ENCODE peak calls at places on chromosome 15, in four cellular contexts. One of them, this sample, is unnamed.

GRCh38 chr15:52493968-52494367 is 34.7 kb downstream of the MYO5A start:
- DNase-seq in fibroblast of the conjunctiva: no peak
- DNase-seq in activated naive CD4-positive, alpha-beta T cell treated with anti-CD3 and anti-CD28 coated beads, Interleukin-2, amount 50 U/mL, for 16 hours: no peak
- DNase-seq in A549: no peak
- DNase-seq in this sample: no peak

GRCh38 chr15:28153492-28154119 is 54.5 kb upstream of the OCA2 start:
- DNase-seq in A549: no peak
- DNase-seq in fibroblast of the conjunctiva: no peak
- DNase-seq in activated naive CD4-positive, alpha-beta T cell treated with anti-CD3 and anti-CD28 coated beads, Interleukin-2, amount 50 U/mL, for 16 hours: no peak
- DNase-seq in this sample: no peak

GRCh38 chr15:34841220-34841841 is 46.0 kb upstream of the ACTC1 start:
- DNase-seq in activated naive CD4-positive, alpha-beta T cell treated with anti-CD3 and anti-CD28 coated beads, Interleukin-2, amount 50 U/mL, for 16 hours: no peak
- DNase-seq in A549: no peak
- DNase-seq in fibroblast of the conjunctiva: no peak
- DNase-seq in this sample: no peak

GRCh38 chr15:49145651-49146609 is 9.5 kb downstream of the COPS2 start:
- DNase-seq in activated naive CD4-positive, alpha-beta T cell treated with anti-CD3 and anti-CD28 coated beads, Interleukin-2, amount 50 U/mL, for 16 hours: peak
- DNase-seq in fibroblast of the conjunctiva: peak
- DNase-seq in A549: peak
- DNase-seq in this sample: no peak

GRCh38 chr15:49902791-49903481 is 216.1 kb downstream of the ATP8B4 start:
- DNase-seq in fibroblast of the conjunctiva: peak
- DNase-seq in A549: peak
- DNase-seq in activated naive CD4-positive, alpha-beta T cell treated with anti-CD3 and anti-CD28 coated beads, Interleukin-2, amount 50 U/mL, for 16 hours: no peak
- DNase-seq in this sample: no peak

GRCh38 chr15:63238181-63238580 is 39.2 kb upstream of the APH1B start:
- DNase-seq in fibroblast of the conjunctiva: no peak
- DNase-seq in activated naive CD4-positive, alpha-beta T cell treated with anti-CD3 and anti-CD28 coated beads, Interleukin-2, amount 50 U/mL, for 16 hours: no peak
- DNase-seq in A549: no peak
- DNase-seq in this sample: no peak

GRCh38 chr15:64009798-64010241 is 36.5 kb downstream of the DAPK2 start:
- DNase-seq in activated naive CD4-positive, alpha-beta T cell treated with anti-CD3 and anti-CD28 coated beads, Interleukin-2, amount 50 U/mL, for 16 hours: peak
- DNase-seq in fibroblast of the conjunctiva: no peak
- DNase-seq in A549: no peak
- DNase-seq in this sample: peak

GRCh38 chr15:52794665-52795463 is 4.7 kb upstream of the ONECUT1 start:
- DNase-seq in fibroblast of the conjunctiva: no peak
- DNase-seq in A549: no peak
- DNase-seq in activated naive CD4-positive, alpha-beta T cell treated with anti-CD3 and anti-CD28 coated beads, Interleukin-2, amount 50 U/mL, for 16 hours: no peak
- DNase-seq in this sample: no peak

GRCh38 chr15:99057697-99058420 is 47.0 kb upstream of the SYNM start:
- DNase-seq in fibroblast of the conjunctiva: no peak
- DNase-seq in A549: no peak
- DNase-seq in activated naive CD4-positive, alpha-beta T cell treated with anti-CD3 and anti-CD28 coated beads, Interleukin-2, amount 50 U/mL, for 16 hours: no peak
- DNase-seq in this sample: no peak

GRCh38 chr15:73926191-73927002 is at the start of gene LOXL1:
- DNase-seq in A549: no peak
- DNase-seq in fibroblast of the conjunctiva: peak
- DNase-seq in activated naive CD4-positive, alpha-beta T cell treated with anti-CD3 and anti-CD28 coated beads, Interleukin-2, amount 50 U/mL, for 16 hours: no peak
- DNase-seq in this sample: no peak

GRCh38 chr15:42591238-42591936 is 16.0 kb downstream of the STARD9 start:
- DNase-seq in activated naive CD4-positive, alpha-beta T cell treated with anti-CD3 and anti-CD28 coated beads, Interleukin-2, amount 50 U/mL, for 16 hours: no peak
- DNase-seq in fibroblast of the conjunctiva: no peak
- DNase-seq in A549: peak
- DNase-seq in this sample: no peak

GRCh38 chr15:42595641-42596240 is 20.3 kb downstream of the STARD9 start:
- DNase-seq in A549: no peak
- DNase-seq in fibroblast of the conjunctiva: peak
- DNase-seq in activated naive CD4-positive, alpha-beta T cell treated with anti-CD3 and anti-CD28 coated beads, Interleukin-2, amount 50 U/mL, for 16 hours: no peak
- DNase-seq in this sample: no peak

GRCh38 chr15:62927196-62927595 is 115.4 kb upstream of the TPM1 start:
- DNase-seq in activated naive CD4-positive, alpha-beta T cell treated with anti-CD3 and anti-CD28 coated beads, Interleukin-2, amount 50 U/mL, for 16 hours: no peak
- DNase-seq in fibroblast of the conjunctiva: no peak
- DNase-seq in A549: peak
- DNase-seq in this sample: no peak

GRCh38 chr15:26628071-26628470 is 144.8 kb downstream of the GABRB3 start:
- DNase-seq in A549: peak
- DNase-seq in fibroblast of the conjunctiva: no peak
- DNase-seq in activated naive CD4-positive, alpha-beta T cell treated with anti-CD3 and anti-CD28 coated beads, Interleukin-2, amount 50 U/mL, for 16 hours: no peak
- DNase-seq in this sample: no peak

GRCh38 chr15:66264853-66265252 is 11.3 kb upstream of the MEGF11 start:
- DNase-seq in activated naive CD4-positive, alpha-beta T cell treated with anti-CD3 and anti-CD28 coated beads, Interleukin-2, amount 50 U/mL, for 16 hours: no peak
- DNase-seq in fibroblast of the conjunctiva: no peak
- DNase-seq in A549: no peak
- DNase-seq in this sample: no peak

GRCh38 chr15:40240619-40241304 is 1.9 kb downstream of the PAK6 start:
- DNase-seq in A549: no peak
- DNase-seq in fibroblast of the conjunctiva: no peak
- DNase-seq in activated naive CD4-positive, alpha-beta T cell treated with anti-CD3 and anti-CD28 coated beads, Interleukin-2, amount 50 U/mL, for 16 hours: no peak
- DNase-seq in this sample: no peak

GRCh38 chr15:28978011-28978378 is 92.2 kb downstream of the APBA2 start:
- DNase-seq in activated naive CD4-positive, alpha-beta T cell treated with anti-CD3 and anti-CD28 coated beads, Interleukin-2, amount 50 U/mL, for 16 hours: no peak
- DNase-seq in fibroblast of the conjunctiva: no peak
- DNase-seq in A549: no peak
- DNase-seq in this sample: no peak

GRCh38 chr15:84862214-84862975 is 22.1 kb upstream of the SLC28A1 start:
- DNase-seq in fibroblast of the conjunctiva: no peak
- DNase-seq in A549: peak
- DNase-seq in activated naive CD4-positive, alpha-beta T cell treated with anti-CD3 and anti-CD28 coated beads, Interleukin-2, amount 50 U/mL, for 16 hours: no peak
- DNase-seq in this sample: no peak

GRCh38 chr15:27844018-27844666 is 255.0 kb downstream of the OCA2 start:
- DNase-seq in activated naive CD4-positive, alpha-beta T cell treated with anti-CD3 and anti-CD28 coated beads, Interleukin-2, amount 50 U/mL, for 16 hours: no peak
- DNase-seq in A549: no peak
- DNase-seq in fibroblast of the conjunctiva: no peak
- DNase-seq in this sample: no peak

GRCh38 chr15:47720555-47720954 is 3.2 kb downstream of the SEMA6D start:
- DNase-seq in fibroblast of the conjunctiva: no peak
- DNase-seq in A549: no peak
- DNase-seq in activated naive CD4-positive, alpha-beta T cell treated with anti-CD3 and anti-CD28 coated beads, Interleukin-2, amount 50 U/mL, for 16 hours: no peak
- DNase-seq in this sample: no peak

GRCh38 chr15:41967506-41968206 is 4.7 kb downstream of the EHD4 start:
- DNase-seq in activated naive CD4-positive, alpha-beta T cell treated with anti-CD3 and anti-CD28 coated beads, Interleukin-2, amount 50 U/mL, for 16 hours: no peak
- DNase-seq in fibroblast of the conjunctiva: no peak
- DNase-seq in A549: no peak
- DNase-seq in this sample: no peak

GRCh38 chr15:101675015-101675414 is 22.8 kb upstream of the TM2D3 start:
- DNase-seq in A549: peak
- DNase-seq in fibroblast of the conjunctiva: no peak
- DNase-seq in activated naive CD4-positive, alpha-beta T cell treated with anti-CD3 and anti-CD28 coated beads, Interleukin-2, amount 50 U/mL, for 16 hours: no peak
- DNase-seq in this sample: no peak

GRCh38 chr15:71575474-71576045 is 234.8 kb upstream of the NR2E3 start:
- DNase-seq in A549: peak
- DNase-seq in activated naive CD4-positive, alpha-beta T cell treated with anti-CD3 and anti-CD28 coated beads, Interleukin-2, amount 50 U/mL, for 16 hours: no peak
- DNase-seq in fibroblast of the conjunctiva: no peak
- DNase-seq in this sample: no peak

GRCh38 chr15:76196286-76196948 is 114.9 kb downstream of the ETFA start:
- DNase-seq in A549: peak
- DNase-seq in fibroblast of the conjunctiva: peak
- DNase-seq in activated naive CD4-positive, alpha-beta T cell treated with anti-CD3 and anti-CD28 coated beads, Interleukin-2, amount 50 U/mL, for 16 hours: no peak
- DNase-seq in this sample: no peak

GRCh38 chr15:75235760-75236729 is 22.1 kb upstream of the GOLGA6C start:
- DNase-seq in A549: no peak
- DNase-seq in activated naive CD4-positive, alpha-beta T cell treated with anti-CD3 and anti-CD28 coated beads, Interleukin-2, amount 50 U/mL, for 16 hours: no peak
- DNase-seq in fibroblast of the conjunctiva: no peak
- DNase-seq in this sample: no peak

GRCh38 chr15:46685096-46685495 is 1032.2 kb upstream of the SEMA6D start:
- DNase-seq in A549: no peak
- DNase-seq in activated naive CD4-positive, alpha-beta T cell treated with anti-CD3 and anti-CD28 coated beads, Interleukin-2, amount 50 U/mL, for 16 hours: no peak
- DNase-seq in fibroblast of the conjunctiva: no peak
- DNase-seq in this sample: no peak

GRCh38 chr15:71780349-71780976 is 29.9 kb upstream of the NR2E3 start:
- DNase-seq in A549: peak
- DNase-seq in activated naive CD4-positive, alpha-beta T cell treated with anti-CD3 and anti-CD28 coated beads, Interleukin-2, amount 50 U/mL, for 16 hours: peak
- DNase-seq in fibroblast of the conjunctiva: peak
- DNase-seq in this sample: peak

GRCh38 chr15:69296606-69297005 is 2.1 kb upstream of the PAQR5 start:
- DNase-seq in A549: no peak
- DNase-seq in fibroblast of the conjunctiva: no peak
- DNase-seq in activated naive CD4-positive, alpha-beta T cell treated with anti-CD3 and anti-CD28 coated beads, Interleukin-2, amount 50 U/mL, for 16 hours: no peak
- DNase-seq in this sample: no peak

GRCh38 chr15:34914316-34914715 is 55.2 kb downstream of the AQR start:
- DNase-seq in fibroblast of the conjunctiva: no peak
- DNase-seq in activated naive CD4-positive, alpha-beta T cell treated with anti-CD3 and anti-CD28 coated beads, Interleukin-2, amount 50 U/mL, for 16 hours: no peak
- DNase-seq in A549: no peak
- DNase-seq in this sample: no peak

GRCh38 chr15:95017950-95018349 is 786.6 kb downstream of the MCTP2 start:
- DNase-seq in activated naive CD4-positive, alpha-beta T cell treated with anti-CD3 and anti-CD28 coated beads, Interleukin-2, amount 50 U/mL, for 16 hours: no peak
- DNase-seq in fibroblast of the conjunctiva: no peak
- DNase-seq in A549: no peak
- DNase-seq in this sample: no peak

GRCh38 chr15:64521201-64521600 is 60.8 kb downstream of the ZNF609 start:
- DNase-seq in fibroblast of the conjunctiva: no peak
- DNase-seq in A549: no peak
- DNase-seq in activated naive CD4-positive, alpha-beta T cell treated with anti-CD3 and anti-CD28 coated beads, Interleukin-2, amount 50 U/mL, for 16 hours: no peak
- DNase-seq in this sample: no peak

GRCh38 chr15:31161990-31162389 is 60.5 kb upstream of the TRPM1 start:
- DNase-seq in fibroblast of the conjunctiva: no peak
- DNase-seq in A549: no peak
- DNase-seq in activated naive CD4-positive, alpha-beta T cell treated with anti-CD3 and anti-CD28 coated beads, Interleukin-2, amount 50 U/mL, for 16 hours: no peak
- DNase-seq in this sample: no peak

GRCh38 chr15:77572186-77572585 is 60.5 kb downstream of the LINGO1 start:
- DNase-seq in fibroblast of the conjunctiva: no peak
- DNase-seq in activated naive CD4-positive, alpha-beta T cell treated with anti-CD3 and anti-CD28 coated beads, Interleukin-2, amount 50 U/mL, for 16 hours: no peak
- DNase-seq in A549: no peak
- DNase-seq in this sample: no peak

GRCh38 chr15:73902121-73903020 is 23.9 kb upstream of the LOXL1 start:
- DNase-seq in A549: no peak
- DNase-seq in fibroblast of the conjunctiva: no peak
- DNase-seq in activated naive CD4-positive, alpha-beta T cell treated with anti-CD3 and anti-CD28 coated beads, Interleukin-2, amount 50 U/mL, for 16 hours: no peak
- DNase-seq in this sample: no peak

This sample was measured in stimulated activated CD4-positive, alpha-beta T cell treated with anti-CD3 and anti-CD28 coated beads, Interleukin-4, amount 100 ng/mL, for 1 hour.